ENCODE peak calls at places on chromosomes 2 and 18, in eight cellular contexts. T, N, Y, A, O, F, E and L are unnamed samples.

GRCh38 chr18:6401687-6402086 is 13.0 kb downstream of the L3MBTL4 start:
- DNase-seq in Y (no peak), T (no peak), A (no peak), N (no peak), E (no peak), O (no peak), F (no peak), L (no peak)

GRCh38 chr2:120779781-120780283 is 44.2 kb downstream of the GLI2 start:
- DNase-seq in A (peak), F (no peak), N (peak), Y (peak), E (peak), T (peak), O (no peak), L (no peak)

GRCh38 chr2:54522624-54523281 is 66.6 kb downstream of the SPTBN1 start:
- DNase-seq in N (peak), A (peak), T (no peak), O (peak), F (peak), Y (no peak), E (no peak), L (no peak)

GRCh38 chr2:74548919-74549684 is 4.6 kb downstream of the LOXL3 start:
- DNase-seq in A (peak), N (peak), T (peak), Y (no peak), E (no peak), F (peak), O (peak), L (no peak)

GRCh38 chr2:115413796-115414195 is 971.4 kb downstream of the DPP10 start:
- DNase-seq in E (no peak), F (no peak), O (no peak), T (no peak), A (no peak), N (no peak), Y (no peak), L (no peak)

GRCh38 chr2:132443106-132443505 is 26.5 kb downstream of the GPR39 start:
- DNase-seq in Y (no peak), A (no peak), T (no peak), F (no peak), O (no peak), N (no peak), E (no peak), L (no peak)

GRCh38 chr18:3914833-3915598 is 465.0 kb downstream of the TGIF1 start:
- DNase-seq in N (no peak), E (no peak), F (no peak), T (no peak), Y (no peak), O (no peak), A (no peak), L (no peak)

GRCh38 chr18:1488394-1488793 is 583.7 kb downstream of the ADCYAP1 start:
- DNase-seq in E (no peak), F (no peak), N (no peak), Y (no peak), O (no peak), T (no peak), A (no peak), L (no peak)

GRCh38 chr2:201932511-201932910 is 101.1 kb upstream of the FZD7 start:
- DNase-seq in E (no peak), O (no peak), T (peak), Y (no peak), A (no peak), F (no peak), N (no peak), L (no peak)

GRCh38 chr2:203782262-203782976 is 76.0 kb downstream of the CD28 start:
- DNase-seq in F (peak), N (peak), E (peak), A (peak), O (no peak), T (peak), Y (peak), L (no peak)

GRCh38 chr18:58569490-58569911 is 59.4 kb downstream of the ALPK2 start:
- DNase-seq in O (no peak), E (no peak), F (no peak), N (no peak), Y (no peak), A (no peak), T (no peak), L (no peak)

GRCh38 chr2:119810039-119810630 is 50.4 kb downstream of the PTPN4 start:
- DNase-seq in A (no peak), N (no peak), O (no peak), Y (no peak), T (peak), E (no peak), F (no peak), L (no peak)

GRCh38 chr2:32947484-32948143 is 861 bp downstream of the LTBP1 start:
- DNase-seq in O (peak), N (no peak), Y (peak), T (peak), E (no peak), F (peak), A (peak), L (no peak)

GRCh38 chr2:88350641-88351601 is 101.6 kb downstream of the FOXI3 start:
- DNase-seq in Y (no peak), T (peak), O (peak), N (no peak), E (no peak), A (peak), F (peak), L (peak)

GRCh38 chr2:28209864-28210263 is 182.8 kb upstream of the FOSL2 start:
- DNase-seq in A (no peak), E (no peak), Y (no peak), N (no peak), O (no peak), F (no peak), T (no peak), L (no peak)

GRCh38 chr2:150459281-150459680 is 28.2 kb downstream of the RND3 start:
- DNase-seq in A (no peak), T (peak), E (no peak), F (no peak), Y (peak), N (no peak), O (no peak), L (no peak)

GRCh38 chr18:72700961-72701710 is 157.0 kb upstream of the CBLN2 start:
- DNase-seq in F (no peak), Y (peak), N (peak), O (no peak), A (peak), T (no peak), E (no peak), L (no peak)

GRCh38 chr2:70851704-70852103 is 16.1 kb upstream of the CD207 start:
- DNase-seq in A (no peak), E (no peak), Y (no peak), O (no peak), N (no peak), F (no peak), T (no peak), L (no peak)

GRCh38 chr2:207071820-207072219 is 93.9 kb downstream of the KLF7 start:
- DNase-seq in F (no peak), E (no peak), A (no peak), O (no peak), T (no peak), Y (no peak), N (no peak), L (no peak)

GRCh38 chr2:1854747-1855146 is 110.4 kb upstream of the PXDN start:
- DNase-seq in Y (peak), N (peak), A (peak), E (peak), F (no peak), O (no peak), T (peak), L (peak)

GRCh38 chr2:229445013-229445412 is 173.9 kb upstream of the PID1 start:
- DNase-seq in O (no peak), Y (peak), F (no peak), T (peak), N (peak), E (peak), A (peak), L (peak)

GRCh38 chr2:170816499-170817246 is at the start of gene GAD1:
- DNase-seq in A (peak), Y (no peak), E (no peak), F (peak), N (peak), T (peak), O (peak), L (no peak)

GRCh38 chr18:48662021-48662661 is 123.3 kb downstream of the CTIF start:
- DNase-seq in O (no peak), E (no peak), N (peak), T (peak), Y (no peak), F (no peak), A (peak), L (no peak)

DNA sequence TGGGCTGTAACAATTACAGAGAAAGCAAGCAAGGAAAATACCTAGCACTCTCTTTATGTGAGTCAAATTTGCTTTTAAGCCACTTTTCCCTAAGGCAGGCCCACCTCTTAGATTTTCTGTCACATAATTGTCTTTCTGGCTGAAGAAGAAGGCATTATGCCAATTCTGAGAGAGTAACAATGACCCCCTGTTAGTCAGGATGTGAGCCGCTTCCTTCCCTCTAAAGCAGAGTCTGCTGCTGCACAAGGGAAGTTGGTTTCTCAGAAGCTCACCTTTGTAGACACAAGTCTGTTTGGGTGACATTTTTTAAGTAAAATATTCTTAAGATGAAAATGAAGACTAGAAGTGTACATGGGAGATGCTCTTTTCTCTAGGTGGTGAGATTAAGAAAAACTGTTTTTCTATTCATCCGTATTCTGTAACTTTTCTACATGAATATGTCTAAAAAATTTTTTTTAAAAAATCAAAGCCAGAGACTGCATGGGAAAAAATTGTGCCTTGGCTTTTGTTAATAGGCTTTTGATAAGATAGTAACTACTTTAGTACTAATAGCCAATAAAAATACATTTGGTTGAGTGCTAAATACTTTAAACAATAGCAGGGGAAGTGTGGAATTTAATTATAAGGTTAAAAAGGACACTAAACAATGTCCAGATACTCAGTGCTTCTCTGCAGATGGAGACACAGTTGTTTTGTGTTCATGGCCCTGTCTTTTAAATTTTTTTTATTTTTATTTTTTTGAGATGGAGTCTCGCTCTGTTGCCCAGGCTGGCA is 33.4 kb upstream of the VPS54 start:
- DNase-seq in N (no peak), E (no peak), A (no peak), O (no peak), Y (no peak), F (no peak), T (no peak), L (no peak)
- H3K4me3 ChIP-seq in N (no peak), E (no peak), A (no peak), O (no peak), Y (no peak), F (no peak), T (no peak), L (no peak)

DNA sequence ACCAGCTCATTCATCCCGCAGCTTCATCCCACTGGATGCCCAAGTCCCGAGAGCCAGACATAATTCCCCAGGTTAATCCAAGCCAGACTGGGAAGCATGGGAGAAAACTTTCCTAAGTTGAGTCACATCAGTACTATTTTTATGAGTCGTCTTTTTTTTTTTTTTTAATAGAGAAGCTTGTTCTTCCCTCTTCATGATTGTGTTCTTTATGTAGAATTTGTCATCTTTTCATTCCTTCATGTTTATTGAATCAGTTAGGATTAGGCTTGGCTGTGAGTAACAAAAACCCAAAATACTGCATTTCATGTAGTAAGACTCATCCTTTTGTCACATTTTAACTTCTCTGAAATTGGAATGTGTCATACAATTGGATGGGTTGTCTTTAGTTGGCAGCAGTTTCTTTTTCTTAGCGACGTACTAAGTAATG is 59.1 kb downstream of the SERTAD2 start:
- DNase-seq in A (no peak), F (no peak), E (no peak), Y (no peak), O (no peak), N (no peak), T (peak), L (no peak)
- H3K4me3 ChIP-seq in A (no peak), F (no peak), E (no peak), Y (no peak), O (no peak), N (no peak), T (no peak), L (no peak)

GRCh38 chr2:37080674-37081073 is 3.5 kb downstream of the HEATR5B start:
- DNase-seq in T (no peak), A (no peak), Y (no peak), N (no peak), O (no peak), E (no peak), F (no peak), L (no peak)

GRCh38 chr2:37084797-37085196 is 479 bp downstream of the GPATCH11 start:
- DNase-seq in E (no peak), O (no peak), T (no peak), Y (no peak), A (no peak), F (no peak), N (no peak), L (no peak)

GRCh38 chr2:37085731-37086147 is 1.4 kb downstream of the GPATCH11 start:
- DNase-seq in N (peak), T (peak), E (peak), A (peak), O (no peak), F (no peak), Y (no peak), L (no peak)

GRCh38 chr2:37080231-37080630 is 3.9 kb downstream of the HEATR5B start:
- DNase-seq in E (no peak), Y (no peak), N (no peak), A (no peak), O (no peak), T (peak), F (no peak), L (no peak)

GRCh38 chr2:37083873-37084792 is at the start of the genes GPATCH11 and HEATR5B:
- DNase-seq in F (peak), T (peak), E (peak), Y (peak), N (peak), A (peak), O (peak), L (peak)
- H3K4me3 ChIP-seq in F (peak), T (peak), E (peak), Y (peak), N (peak), A (peak), O (peak), L (peak)

GRCh38 chr2:44931177-44931795 is 10.2 kb upstream of the SIX3 start:
- DNase-seq in T (no peak), F (no peak), A (no peak), Y (no peak), N (no peak), O (no peak), E (no peak), L (no peak)

GRCh38 chr2:44928660-44929471 is 12.6 kb upstream of the SIX3 start:
- DNase-seq in E (no peak), F (no peak), O (no peak), A (no peak), N (no peak), Y (no peak), T (no peak), L (no peak)

GRCh38 chr2:44929680-44930273 is 11.7 kb upstream of the SIX3 start:
- DNase-seq in O (no peak), A (no peak), T (no peak), E (no peak), F (no peak), Y (no peak), N (no peak), L (no peak)

GRCh38 chr2:44932079-44932478 is 9.4 kb upstream of the SIX3 start:
- DNase-seq in N (no peak), Y (no peak), O (no peak), E (no peak), T (no peak), A (no peak), F (no peak), L (no peak)

GRCh38 chr2:44930274-44930826 is 11.2 kb upstream of the SIX3 start:
- DNase-seq in T (no peak), O (no peak), N (no peak), F (no peak), Y (no peak), E (no peak), A (no peak), L (no peak)
- H3K4me3 ChIP-seq in T (no peak), O (no peak), N (no peak), F (no peak), Y (no peak), E (no peak), A (no peak), L (no peak)

GRCh38 chr2:212903413-212903812 is 248.0 kb downstream of the IKZF2 start:
- DNase-seq in F (no peak), Y (no peak), A (no peak), T (no peak), E (no peak), O (no peak), N (no peak), L (no peak)
- H3K4me3 ChIP-seq in F (no peak), Y (no peak), A (no peak), T (no peak), E (no peak), O (no peak), N (no peak), L (no peak)

DNA sequence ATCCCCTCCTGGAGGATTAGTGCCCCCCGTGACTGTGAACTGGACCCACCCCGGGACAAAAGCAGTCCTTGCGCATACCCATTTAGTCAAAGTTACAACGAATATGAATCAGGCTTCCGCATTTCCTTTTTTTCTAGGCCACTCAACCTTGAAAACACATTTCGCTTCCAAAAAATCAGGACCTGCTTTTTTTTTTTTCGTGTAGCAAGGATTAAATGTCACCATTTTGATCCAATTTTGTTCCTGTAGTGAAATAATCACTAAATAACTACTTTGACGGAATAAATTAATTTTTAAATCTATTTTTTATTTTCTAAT is 466 bp upstream of the FTCDNL1 start:
- DNase-seq in E (no peak), T (no peak), N (no peak), A (no peak), Y (no peak), O (peak), F (no peak), L (no peak)
- H3K4me3 ChIP-seq in E (peak), T (peak), N (peak), A (peak), Y (peak), O (peak), F (no peak), L (peak)